ENCODE peak calls at places on chromosomes 4 and X, in four cellular contexts. H, M, L and Y are unnamed samples. For H3K9me3 and H3K4me1, the result is how much of the 10 kb centered on the place peaks cover.

GRCh38 chr4:102868153-102868781 is 525 bp upstream of the CISD2 start:
- DNase-seq in L (no peak), H (no peak), M (no peak), Y (no peak)

GRCh38 chrX:49858341-49858740 is 20.9 kb upstream of the USP27X start:
- DNase-seq in L (no peak), M (no peak), H (no peak), Y (no peak)

GRCh38 chrX:71989768-71990167 is 79.1 kb downstream of the NHSL2 start:
- DNase-seq in M (no peak), H (no peak), L (no peak), Y (no peak)

GRCh38 chrX:1486749-1487361 is 34.1 kb upstream of the ASMTL start:
- DNase-seq in H (no peak), M (no peak), L (peak), Y (no peak)

GRCh38 chr4:169175035-169175434 is 95.7 kb downstream of the SH3RF1 start:
- DNase-seq in M (no peak), L (no peak), H (no peak), Y (no peak)

GRCh38 chr4:160318567-160319220 is 1215.8 kb downstream of the RAPGEF2 start:
- DNase-seq in H (no peak), L (no peak), M (no peak), Y (no peak)

GRCh38 chr4:179597301-179597700 is 2155.1 kb upstream of the AGA start:
- DNase-seq in L (no peak), H (no peak), M (peak), Y (no peak)

GRCh38 chr4:94757192-94758140 is at the start of gene BMPR1B:
- DNase-seq in H (no peak), M (peak), L (peak), Y (no peak)

GRCh38 chr4:39613093-39613656 is 25.5 kb downstream of the SMIM14 start:
- DNase-seq in M (no peak), L (no peak), H (no peak), Y (no peak)

GRCh38 chr4:80454040-80454439 is 118.5 kb downstream of the CFAP299 start:
- DNase-seq in H (peak), M (no peak), L (no peak), Y (no peak)

GRCh38 chrX:40097101-40097491 is 662 bp downstream of the BCOR start:
- DNase-seq in M (no peak), L (no peak), H (no peak), Y (no peak)

GRCh38 chrX:8139713-8140112 is 31.4 kb downstream of the VCX2 start:
- DNase-seq in H (no peak), L (no peak), M (no peak), Y (peak)

GRCh38 chrX:143664302-143664701 is 28.4 kb upstream of the SLITRK4 start:
- DNase-seq in L (no peak), H (no peak), M (peak), Y (no peak)

GRCh38 chrX:154731881-154732280 is 19.0 kb downstream of the GAB3 start:
- DNase-seq in L (no peak), H (no peak), M (no peak), Y (no peak)

GRCh38 chrX:39238017-39238416 is 436.8 kb downstream of the MID1IP1 start:
- DNase-seq in H (no peak), M (no peak), L (no peak), Y (no peak)

GRCh38 chrX:7318246-7318645 is 170.3 kb upstream of the PUDP start:
- DNase-seq in H (no peak), M (no peak), L (no peak), Y (no peak)

GRCh38 chrX:137926090-137926489 is 360.2 kb downstream of the ZIC3 start:
- DNase-seq in H (no peak), M (peak), L (no peak), Y (no peak)

GRCh38 chrX:31580726-31581125 is 508.9 kb upstream of the FTHL17 start:
- DNase-seq in M (peak), H (peak), L (no peak), Y (no peak)

GRCh38 chr4:117447925-117448324 is 362.5 kb upstream of the TRAM1L1 start:
- DNase-seq in M (no peak), H (no peak), L (no peak), Y (no peak)

GRCh38 chr4:86968477-86969015 is 33.7 kb downstream of the AFF1 start:
- DNase-seq in L (no peak), M (no peak), H (no peak), Y (no peak)

GRCh38 chrX:74535211-74535621 is 79.2 kb downstream of the RLIM start:
- DNase-seq in M (peak), H (no peak), L (no peak), Y (no peak)

GRCh38 chr4:90121961-90122748 is 5.0 kb upstream of the CCSER1 start:
- DNase-seq in M (no peak), L (no peak), H (peak), Y (no peak)

GRCh38 chrX:64894454-64895038 is 81.7 kb downstream of the ZC4H2 start:
- DNase-seq in H (no peak), L (no peak), M (peak), Y (no peak)

GRCh38 chr4:88759039-88759631 is 61.5 kb upstream of the NAP1L5 start:
- DNase-seq in M (peak), H (no peak), L (no peak), Y (no peak)

GRCh38 chr4:101393256-101393655 is 45.9 kb upstream of the PPP3CA start:
- DNase-seq in L (no peak), M (no peak), H (peak), Y (no peak)

GRCh38 chr4:3708103-3708510 is 58.1 kb upstream of the ADRA2C start:
- DNase-seq in L (peak), H (no peak), M (peak), Y (no peak)

GRCh38 chr4:109921384-109921808 is 8.7 kb downstream of the EGF start:
- DNase-seq in L (no peak), H (no peak), M (peak), Y (no peak)

GRCh38 chr4:148248824-148249223 is 193.4 kb downstream of the NR3C2 start:
- DNase-seq in H (no peak), M (no peak), L (no peak), Y (no peak)

GRCh38 chr4:148243837-148244236 is 198.4 kb downstream of the NR3C2 start:
- DNase-seq in L (no peak), M (no peak), H (no peak), Y (no peak)

GRCh38 chr4:148239406-148239805 is 202.8 kb downstream of the NR3C2 start:
- DNase-seq in M (no peak), L (no peak), H (no peak), Y (no peak)

GRCh38 chr4:148240241-148240640 is 202.0 kb downstream of the NR3C2 start:
- DNase-seq in M (no peak), L (no peak), H (no peak), Y (no peak)

DNA sequence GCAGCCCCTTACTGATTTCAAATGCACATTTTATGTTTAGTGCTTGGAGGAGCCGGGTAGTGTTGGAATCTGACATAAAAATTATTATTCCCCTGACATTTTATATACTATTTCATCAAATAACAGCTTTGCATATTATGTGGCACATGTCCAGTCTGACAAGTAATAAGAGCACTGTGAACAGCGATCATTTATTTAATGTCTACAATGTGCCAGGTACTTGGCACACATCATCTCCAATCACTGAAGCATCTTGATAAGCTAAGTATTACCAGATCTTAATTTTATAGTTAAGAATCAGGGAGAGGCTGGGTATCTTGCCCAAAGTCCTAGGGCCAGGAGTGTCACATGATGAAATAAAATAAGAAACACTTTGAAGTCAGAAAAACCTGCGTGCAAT is 197.2 kb downstream of the NR3C2 start:
- DNase-seq in M (no peak), H (no peak), L (no peak), Y (no peak)
- H3K4me3 ChIP-seq in M (no peak), H (no peak), L (no peak), Y (no peak)

DNA sequence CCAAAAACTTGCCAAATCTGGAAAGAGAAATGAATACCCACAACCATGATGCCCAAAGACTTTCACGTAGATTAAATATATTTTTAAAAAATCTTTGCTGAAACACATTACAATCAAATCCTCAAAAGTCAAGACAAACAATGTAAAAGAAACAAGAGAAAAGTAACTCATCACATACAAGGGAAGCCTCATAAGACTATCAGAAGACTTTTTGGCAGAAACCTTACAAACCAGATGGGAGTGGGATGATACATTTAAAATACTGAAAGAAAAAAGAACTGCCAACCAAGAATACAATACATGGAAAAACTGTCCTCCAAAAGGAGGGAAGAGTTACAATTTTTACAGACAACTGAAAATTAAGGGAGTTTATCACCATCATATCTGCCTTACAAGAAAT is 319.0 kb upstream of the INTU start:
- DNase-seq in H (no peak), L (no peak), M (no peak), Y (no peak)
- H3K9me3 ChIP-seq in H (under half), L (under half), M (under half), Y (under half)

GRCh38 chrX:56796641-56797395 is 67.8 kb downstream of the NBDY start:
- DNase-seq in M (no peak), H (no peak), L (no peak), Y (peak)

GRCh38 chrX:56800307-56800706 is 71.3 kb downstream of the NBDY start:
- DNase-seq in L (no peak), H (no peak), M (no peak), Y (no peak)

GRCh38 chrX:56800801-56801200 is 71.8 kb downstream of the NBDY start:
- DNase-seq in L (no peak), H (no peak), M (no peak), Y (no peak)

GRCh38 chrX:56797966-56798711 is 69.1 kb downstream of the NBDY start:
- DNase-seq in L (no peak), H (no peak), M (no peak), Y (peak)

DNA sequence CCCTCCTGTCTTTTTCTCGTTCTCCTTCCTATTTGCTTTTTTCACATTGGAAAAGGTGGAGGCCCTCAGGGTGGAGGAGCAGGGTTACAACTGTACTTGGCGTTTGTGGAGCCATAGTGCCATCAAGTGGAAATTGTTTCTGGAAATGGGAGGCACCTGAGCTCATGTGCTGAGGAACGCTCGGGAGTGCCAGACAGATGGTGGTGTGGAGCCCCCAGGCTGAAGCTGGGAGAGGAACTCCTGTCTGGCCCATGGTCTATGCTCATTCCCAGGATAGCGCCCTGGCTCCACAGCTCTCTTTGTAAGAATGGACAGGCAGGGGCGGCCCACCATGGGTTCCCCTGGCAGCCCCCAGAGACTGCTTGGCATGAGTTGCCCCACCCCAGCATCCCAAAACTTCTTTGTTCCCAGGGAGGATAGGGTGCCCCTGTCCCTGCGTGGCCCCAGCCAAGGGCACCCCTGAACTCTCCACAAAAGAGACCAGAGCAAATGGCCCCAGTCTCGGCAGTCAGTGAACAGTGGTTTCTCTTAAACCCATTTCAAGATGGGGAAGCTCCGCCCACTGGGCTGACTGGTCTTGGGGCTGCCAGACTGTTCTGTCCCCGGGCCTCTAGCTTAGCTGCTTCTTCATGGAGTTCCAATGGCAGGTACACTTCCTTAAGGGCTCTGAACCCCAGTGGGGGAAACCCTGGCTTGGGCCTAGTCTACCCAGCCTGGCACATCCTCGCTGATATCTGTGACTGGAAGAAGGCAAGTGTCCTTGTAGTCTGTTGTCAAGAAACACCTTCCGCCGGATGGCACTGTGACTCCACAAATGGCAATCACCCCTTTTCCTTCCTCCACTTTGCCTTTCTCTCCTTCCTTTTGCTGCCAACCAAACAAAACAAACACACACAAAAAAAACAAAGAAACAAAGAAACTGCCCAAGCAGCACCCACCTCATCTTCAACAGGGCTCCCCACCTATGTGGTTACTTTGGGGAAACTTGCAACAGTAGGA is 70.1 kb downstream of the NBDY start:
- DNase-seq in H (no peak), L (no peak), M (peak), Y (peak)
- H3K4me1 ChIP-seq in H (under half), L (under half), M (under half), Y (under half)

DNA sequence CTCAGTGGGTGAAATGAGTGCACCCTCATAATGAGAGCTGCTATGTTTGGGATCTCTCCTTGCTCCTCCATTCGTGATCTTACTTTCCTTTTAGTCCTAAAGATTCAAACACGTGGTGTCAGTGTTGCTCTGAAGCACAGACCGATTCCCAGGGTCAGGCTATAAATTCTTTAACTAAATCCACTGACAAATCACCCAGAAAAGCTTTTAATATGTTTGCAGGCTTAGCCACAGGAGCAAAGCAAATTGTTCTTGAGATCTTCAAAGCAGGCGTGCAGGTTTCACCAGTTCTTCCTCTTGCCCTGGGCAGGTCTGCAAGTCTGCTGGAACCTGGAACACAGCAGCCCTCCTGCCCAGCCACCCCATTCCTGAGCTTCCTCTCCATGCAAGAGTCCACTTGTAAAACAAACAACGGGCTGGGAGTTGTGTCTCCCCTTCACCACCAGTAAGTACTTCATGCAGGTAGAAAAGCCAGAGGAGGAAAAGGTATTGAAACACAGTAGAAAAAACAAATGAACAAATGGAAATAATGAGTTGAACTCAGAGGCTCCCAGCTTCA is 70.1 kb upstream of the ENPP6 start:
- DNase-seq in H (no peak), L (no peak), M (peak), Y (peak)
- H3K4me3 ChIP-seq in H (peak), L (no peak), M (no peak), Y (no peak)